ENCODE peak calls at places on chromosome 13, in eight cellular contexts. T is stimulated activated CD4-positive, alpha-beta T cell treated with anti-CD3 and anti-CD28 coated beads, Interleukin-4, amount 100 ng/mL, for 24 hours; N is posterior cingulate gyrus; M is WERI-Rb-1; W is T-helper 1 cell; Z is NCI-H2107; X is left ventricle myocardium superior; O is thoracic aorta. Q is an unnamed sample.

GRCh38 chr13:33992891-33993336 is 175.0 kb downstream of the RFC3 start:
- DNase-seq in T (no peak), N (no peak), M (no peak), W (no peak), Z (no peak), X (no peak), O (no peak), Q (no peak)

GRCh38 chr13:108427355-108427754 is 157.8 kb downstream of the TNFSF13B start:
- DNase-seq in T (no peak), N (no peak), M (no peak), W (no peak), Z (no peak), X (no peak), O (no peak), Q (no peak)

GRCh38 chr13:51524312-51524711 is 60.0 kb upstream of the WDFY2 start:
- DNase-seq in T (no peak), N (no peak), M (no peak), W (no peak), Z (no peak), X (no peak), O (no peak), Q (no peak)

GRCh38 chr13:20408181-20408580 is 117.5 kb downstream of the CRYL1 start:
- DNase-seq in T (no peak), N (peak), M (no peak), W (no peak), Z (no peak), X (no peak), O (no peak), Q (no peak)

GRCh38 chr13:41917641-41918040 is 43.3 kb downstream of the VWA8 start:
- DNase-seq in T (peak), N (no peak), M (no peak), W (peak), Z (no peak), X (no peak), O (no peak), Q (no peak)

GRCh38 chr13:98606296-98606695 is 29.4 kb upstream of the STK24 start:
- DNase-seq in T (no peak), N (no peak), M (no peak), W (no peak), Z (no peak), X (no peak), O (no peak), Q (peak)

GRCh38 chr13:99987180-99988047 is 5.8 kb downstream of the ZIC2 start:
- DNase-seq in T (no peak), N (no peak), M (no peak), W (no peak), Z (no peak), X (no peak), O (no peak), Q (peak)

GRCh38 chr13:23695711-23696512 is 125.7 kb downstream of the TNFRSF19 start:
- DNase-seq in T (peak), N (no peak), M (peak), W (peak), Z (no peak), X (peak), O (no peak), Q (peak)

GRCh38 chr13:33678906-33679657 is 138.9 kb upstream of the RFC3 start:
- DNase-seq in T (peak), N (peak), M (no peak), W (peak), Z (no peak), X (peak), O (peak), Q (peak)

GRCh38 chr13:38042771-38043170 is 173.2 kb upstream of the TRPC4 start:
- DNase-seq in T (no peak), N (no peak), M (no peak), W (no peak), Z (no peak), X (no peak), O (no peak), Q (no peak)

GRCh38 chr13:31923134-31923763 is 108.3 kb upstream of the FRY start:
- DNase-seq in T (no peak), N (no peak), M (peak), W (no peak), Z (no peak), X (no peak), O (no peak), Q (no peak)

GRCh38 chr13:82129281-82129680 is 1753.0 kb downstream of the SLITRK1 start:
- DNase-seq in T (no peak), N (no peak), M (no peak), W (no peak), Z (no peak), X (no peak), O (no peak), Q (no peak)

GRCh38 chr13:85798999-85799646 is at the start of gene SLITRK6:
- DNase-seq in T (no peak), N (no peak), M (peak), W (no peak), Z (peak), X (no peak), O (no peak), Q (no peak)

GRCh38 chr13:58056411-58056810 is 424.9 kb downstream of the PCDH17 start:
- DNase-seq in T (no peak), N (no peak), M (no peak), W (no peak), Z (no peak), X (no peak), O (no peak), Q (no peak)

GRCh38 chr13:21344662-21345176 is 114.4 kb downstream of the ZDHHC20 start:
- DNase-seq in T (peak), N (no peak), M (no peak), W (peak), Z (no peak), X (no peak), O (no peak), Q (no peak)

GRCh38 chr13:25217023-25217909 is 45.2 kb upstream of the AMER2 start:
- DNase-seq in T (no peak), N (no peak), M (no peak), W (no peak), Z (no peak), X (no peak), O (no peak), Q (no peak)

GRCh38 chr13:65497265-65497664 is 1732.9 kb downstream of the PCDH9 start:
- DNase-seq in T (no peak), N (no peak), M (no peak), W (no peak), Z (no peak), X (no peak), O (no peak), Q (no peak)

GRCh38 chr13:40366119-40366518 is 300.3 kb downstream of the FOXO1 start:
- DNase-seq in T (no peak), N (no peak), M (no peak), W (no peak), Z (no peak), X (no peak), O (no peak), Q (no peak)

GRCh38 chr13:61109741-61110140 is 305.9 kb downstream of the PCDH20 start:
- DNase-seq in T (no peak), N (no peak), M (no peak), W (no peak), Z (no peak), X (no peak), O (no peak), Q (no peak)

GRCh38 chr13:23956106-23956505 is 58.8 kb upstream of the C1QTNF9B start:
- DNase-seq in T (no peak), N (no peak), M (no peak), W (peak), Z (no peak), X (no peak), O (no peak), Q (no peak)

GRCh38 chr13:60162096-60162495 is 1.6 kb downstream of the DIAPH3 start:
- DNase-seq in T (no peak), N (no peak), M (no peak), W (peak), Z (no peak), X (no peak), O (no peak), Q (no peak)

GRCh38 chr13:74574964-74575728 is 440.9 kb upstream of the KLF12 start:
- DNase-seq in T (no peak), N (peak), M (peak), W (no peak), Z (no peak), X (no peak), O (no peak), Q (no peak)

GRCh38 chr13:24217601-24218281 is 57.2 kb downstream of the SPATA13 start:
- DNase-seq in T (no peak), N (no peak), M (no peak), W (peak), Z (no peak), X (peak), O (no peak), Q (no peak)

GRCh38 chr13:106527806-106528205 is 7.7 kb downstream of the EFNB2 start:
- DNase-seq in T (no peak), N (no peak), M (no peak), W (no peak), Z (no peak), X (no peak), O (no peak), Q (no peak)

GRCh38 chr13:91739751-91740150 is 341.3 kb downstream of the GPC5 start:
- DNase-seq in T (no peak), N (no peak), M (no peak), W (no peak), Z (no peak), X (no peak), O (no peak), Q (no peak)

Q was measured in right cardiac atrium.